ENCODE peak calls at places on chromosome 11, in four cellular contexts. Y, S, I and B are unnamed samples.

GRCh38 chr11:119752946-119753345 is 23.9 kb upstream of the NECTIN1 start:
- DNase-seq in Y (no peak), S (no peak), I (no peak), B (no peak)

GRCh38 chr11:19441752-19442553 is 201.2 kb upstream of the E2F8 start:
- DNase-seq in Y (no peak), S (peak), I (peak), B (peak)

GRCh38 chr11:133386262-133386661 is 146.0 kb downstream of the OPCML start:
- DNase-seq in Y (no peak), S (no peak), I (no peak), B (no peak)

GRCh38 chr11:105181100-105181499 is 41.5 kb upstream of the CARD18 start:
- DNase-seq in Y (no peak), S (no peak), I (no peak), B (no peak)

GRCh38 chr11:80194016-80194415 is 753.2 kb upstream of the TENM4 start:
- DNase-seq in Y (no peak), S (no peak), I (no peak), B (no peak)

GRCh38 chr11:70456921-70457532 is 58.7 kb downstream of the CTTN start:
- DNase-seq in Y (peak), S (peak), I (no peak), B (no peak)

GRCh38 chr11:32438883-32439487 is 3.6 kb upstream of the WT1 start:
- DNase-seq in Y (no peak), S (no peak), I (no peak), B (no peak)

GRCh38 chr11:962743-963142 is 37.1 kb downstream of the AP2A2 start:
- DNase-seq in Y (no peak), S (peak), I (no peak), B (no peak)

GRCh38 chr11:95067042-95067827 is 516 bp downstream of the SRSF8 start:
- DNase-seq in Y (peak), S (peak), I (no peak), B (peak)

GRCh38 chr11:75031771-75032549 is 43.2 kb downstream of the NEU3 start:
- DNase-seq in Y (peak), S (peak), I (no peak), B (peak)

GRCh38 chr11:20963596-20963995 is 294.2 kb downstream of the NELL1 start:
- DNase-seq in Y (no peak), S (no peak), I (no peak), B (no peak)
- TF ChIP-seq SP1 in Y (no peak), S (no peak), I (no peak), B (no peak)

DNA sequence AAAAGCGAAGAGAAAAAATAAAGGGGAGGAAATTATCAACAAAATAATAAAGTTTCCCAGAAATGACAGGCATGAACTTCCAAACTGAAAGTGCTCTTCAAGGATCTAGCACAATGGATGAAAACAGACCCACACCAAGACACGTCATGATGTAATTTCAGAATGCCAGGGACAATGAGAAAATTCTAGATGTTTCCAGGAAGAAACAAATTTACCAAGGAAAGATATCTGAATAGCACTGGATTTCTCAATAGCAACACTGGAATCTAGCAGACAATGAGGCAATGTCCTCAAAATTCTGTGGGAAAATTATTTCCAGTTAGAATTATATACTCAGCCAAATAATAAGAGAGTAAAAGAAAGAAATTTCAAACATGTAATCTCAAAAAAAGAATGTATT is 46.0 kb downstream of the DENND5A start:
- DNase-seq in Y (no peak), S (no peak), I (no peak), B (no peak)
- TF ChIP-seq BHLHE40 in Y (no peak), S (no peak), I (no peak), B (no peak)

GRCh38 chr11:59557940-59558643 is 46.8 kb downstream of the OR4D9 start:
- DNase-seq in Y (no peak), S (no peak), I (no peak), B (no peak)
- TF ChIP-seq SP1 in Y (no peak), S (no peak), I (no peak), B (no peak)

GRCh38 chr11:110317516-110317932 is 21.1 kb upstream of the RDX start:
- DNase-seq in Y (no peak), S (peak), I (no peak), B (no peak)

GRCh38 chr11:110311783-110312578 is 15.6 kb upstream of the RDX start:
- DNase-seq in Y (no peak), S (peak), I (no peak), B (no peak)

GRCh38 chr11:110312670-110313069 is 16.3 kb upstream of the RDX start:
- DNase-seq in Y (no peak), S (no peak), I (no peak), B (no peak)

GRCh38 chr11:110318638-110319404 is 22.4 kb upstream of the RDX start:
- DNase-seq in Y (no peak), S (no peak), I (no peak), B (no peak)

GRCh38 chr11:110314366-110315095 is 18.1 kb upstream of the RDX start:
- DNase-seq in Y (no peak), S (no peak), I (no peak), B (no peak)
- TF ChIP-seq BHLHE40 in Y (no peak), S (no peak), I (no peak), B (no peak)

GRCh38 chr11:46361283-46362145 is 14.3 kb downstream of the DGKZ start:
- DNase-seq in Y (no peak), S (peak), I (peak), B (peak)
- TF ChIP-seq SP1 in Y (no peak), S (no peak), I (no peak), B (no peak)

GRCh38 chr11:44698228-44698923 is 28.4 kb upstream of the TSPAN18 start:
- DNase-seq in Y (no peak), S (no peak), I (no peak), B (no peak)

GRCh38 chr11:44699497-44699896 is 27.3 kb upstream of the TSPAN18 start:
- DNase-seq in Y (no peak), S (no peak), I (no peak), B (no peak)

GRCh38 chr11:44701276-44701675 is 25.5 kb upstream of the TSPAN18 start:
- DNase-seq in Y (no peak), S (no peak), I (no peak), B (no peak)

GRCh38 chr11:44702897-44703296 is 23.9 kb upstream of the TSPAN18 start:
- DNase-seq in Y (no peak), S (no peak), I (no peak), B (no peak)

GRCh38 chr11:44700009-44700408 is 26.8 kb upstream of the TSPAN18 start:
- DNase-seq in Y (no peak), S (no peak), I (no peak), B (no peak)
- TF ChIP-seq BHLHE40 in Y (no peak), S (no peak), I (no peak), B (no peak)

DNA sequence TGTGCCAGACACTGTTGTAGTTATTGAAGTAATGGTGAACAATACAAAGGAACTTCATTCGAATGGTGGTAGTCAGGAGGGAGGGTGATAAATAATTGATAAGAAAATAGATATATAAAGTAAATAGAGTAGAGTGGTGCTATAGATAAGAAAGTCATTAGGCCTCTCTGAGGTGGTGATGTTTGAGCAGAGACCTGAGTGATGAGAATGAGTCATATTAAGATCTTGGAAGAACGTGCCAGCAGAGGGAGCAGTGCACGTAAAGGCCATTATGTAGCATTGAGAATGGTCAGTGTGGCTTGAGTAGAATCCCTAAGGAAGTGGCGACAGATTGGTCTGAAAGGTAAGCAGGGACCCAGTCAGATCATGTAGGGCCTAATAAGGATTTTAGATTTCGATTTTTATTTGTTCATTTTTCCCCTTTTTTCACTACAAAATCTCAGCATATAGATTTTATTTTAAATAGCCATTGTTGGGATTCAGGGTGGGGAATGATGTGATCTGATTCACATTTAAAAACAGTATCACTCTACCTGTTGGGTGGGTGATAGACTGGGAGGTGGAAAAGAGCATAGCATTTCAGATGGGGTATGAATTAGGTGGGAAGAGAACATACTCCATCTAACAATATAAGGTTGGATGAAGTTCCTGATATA is 44.7 kb downstream of the CCDC90B start:
- DNase-seq in Y (peak), S (peak), I (no peak), B (peak)
- TF ChIP-seq SP1 in Y (no peak), S (no peak), I (no peak), B (no peak)